ENCODE peak calls at places on chromosomes 2 and 18, in five cellular contexts. B is A549, D is GM12878, A is K562, M is HepG2. V is an unnamed sample.
A peak's percentile ranks its signal among the peaks of the same experiment; 100 is the strongest.

GRCh38 chr18:75213610-75214009 is 3.0 kb downstream of the TSHZ1 start:
- DNase-seq in A (no peak), B (no peak), M (no peak), D (no peak), V (peak; percentile 36)

GRCh38 chr2:145161656-145162055 is 641.7 kb upstream of the ZEB2 start:
- DNase-seq in A (no peak), B (no peak), D (no peak), M (no peak), V (no peak)

GRCh38 chr2:19838616-19839015 is 63.2 kb downstream of the TTC32 start:
- DNase-seq in D (no peak), B (no peak), M (no peak), A (no peak), V (peak; percentile 39)

GRCh38 chr18:35345460-35345921 is 1.3 kb upstream of the ZNF24 start:
- DNase-seq in A (no peak), D (peak; percentile 17), M (peak; percentile 79), B (no peak), V (no peak)

GRCh38 chr2:10541081-10541480 is 93.0 kb upstream of the ODC1 start:
- DNase-seq in D (no peak), M (no peak), B (no peak), A (no peak), V (no peak)

GRCh38 chr2:184268900-184269299 is 329.4 kb upstream of the ZNF804A start:
- DNase-seq in A (no peak), B (no peak), D (no peak), M (no peak), V (no peak)

GRCh38 chr18:7117390-7118355 is at the start of gene LAMA1:
- DNase-seq in B (no peak), D (no peak), M (no peak), A (no peak), V (peak; percentile 10)

GRCh38 chr18:36441426-36441870 is 143.9 kb downstream of the FHOD3 start:
- DNase-seq in A (no peak), B (no peak), M (no peak), D (no peak), V (no peak)

DNA sequence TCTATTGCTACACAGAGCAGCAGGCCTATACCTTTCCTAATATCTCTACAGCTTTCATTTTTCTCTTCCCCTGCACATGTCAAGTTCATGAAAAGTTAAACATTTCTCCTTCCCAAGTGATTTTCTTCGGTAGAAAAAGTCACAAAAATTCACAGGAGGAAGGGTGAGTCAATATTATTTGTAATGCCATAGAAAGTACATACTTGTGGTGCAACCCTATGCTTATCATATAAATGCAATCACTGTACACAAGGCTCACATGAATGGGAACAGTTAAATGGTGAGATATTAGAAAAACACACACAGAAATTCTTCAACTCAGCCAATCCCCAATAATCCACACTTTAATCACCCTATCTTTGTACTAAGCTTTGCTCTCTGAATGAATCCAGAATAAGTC is 651.6 kb downstream of the LRRTM4 start:
- DNase-seq in B (no peak), D (no peak), A (no peak), M (no peak), V (peak; percentile 31)
- TF ChIP-seq CEBPB in B (no peak), D (no peak), A (no peak), M (no peak), V (peak; percentile 48)

DNA sequence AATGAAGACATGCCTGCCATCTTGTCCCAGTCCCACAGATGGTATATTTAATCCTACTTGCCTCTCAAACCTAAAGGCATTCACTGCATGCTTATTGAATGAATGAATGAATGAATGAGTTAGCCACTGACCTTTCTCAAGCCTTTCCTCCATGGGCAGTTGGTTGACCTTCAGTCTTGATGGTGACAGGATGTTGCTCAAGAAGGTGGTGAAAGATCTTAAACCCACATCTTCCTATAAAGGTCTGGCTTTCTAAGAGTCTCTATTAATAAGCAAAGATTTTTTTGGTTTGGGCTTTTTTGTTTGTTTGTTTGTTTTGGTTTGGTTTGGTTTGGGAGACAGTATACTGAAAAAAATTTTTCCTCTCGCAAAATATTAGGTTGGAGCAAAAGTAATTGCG is 41.7 kb downstream of the KIAA2012 start:
- DNase-seq in B (no peak), M (no peak), D (no peak), A (no peak), V (no peak)
- TF ChIP-seq BHLHE40 in B (no peak), M (no peak), D (no peak), A (no peak), V (no peak)

GRCh38 chr2:109144721-109145120 is 15.7 kb downstream of the SH3RF3 start:
- DNase-seq in M (no peak), A (no peak), D (no peak), B (no peak), V (no peak)
- TF ChIP-seq CEBPB in M (no peak), A (no peak), D (no peak), B (no peak), V (no peak)

GRCh38 chr18:70936160-70936559 is 647.3 kb downstream of the SOCS6 start:
- DNase-seq in M (no peak), D (no peak), A (no peak), B (no peak), V (no peak)

GRCh38 chr18:70931942-70932814 is 643.3 kb downstream of the SOCS6 start:
- DNase-seq in B (peak; percentile 32), D (no peak), M (peak; percentile 3), A (no peak), V (peak; percentile 17)
- TF ChIP-seq BHLHE40 in B (no peak), D (no peak), M (no peak), A (no peak), V (no peak)

GRCh38 chr2:208142255-208142924 is 3.6 kb downstream of the CRYGB start:
- DNase-seq in D (no peak), M (no peak), A (no peak), B (no peak), V (peak; percentile 4)
- TF ChIP-seq CEBPB in D (no peak), M (no peak), A (no peak), B (no peak), V (no peak)

GRCh38 chr2:238379096-238379810 is 47.5 kb upstream of the ASB1 start:
- DNase-seq in D (no peak), M (no peak), A (no peak), B (no peak), V (peak; percentile 77)
- TF ChIP-seq BHLHE40 in D (no peak), M (no peak), A (no peak), B (no peak), V (peak; percentile 83)

V was measured in IMR-90.